ENCODE peak calls at places on chromosomes 4 and X, in ten cellular contexts. One of them, this sample, is unnamed.

GRCh38 chr4:30443289-30443688 is 276.9 kb upstream of the PCDH7 start:
- DNase-seq in HCT116: no peak
- DNase-seq in prostate gland: no peak
- DNase-seq in uterus: no peak
- DNase-seq in thyroid gland: no peak
- DNase-seq in heart left ventricle: no peak
- DNase-seq in Peyer's patch: no peak
- DNase-seq in GM12878: no peak
- DNase-seq in breast epithelium: no peak
- DNase-seq in A549: no peak
- DNase-seq in this sample: no peak

GRCh38 chrX:101265869-101266428 is 25.2 kb downstream of the TAF7L start:
- DNase-seq in HCT116: no peak
- DNase-seq in prostate gland: no peak
- DNase-seq in uterus: no peak
- DNase-seq in thyroid gland: no peak
- DNase-seq in heart left ventricle: no peak
- DNase-seq in Peyer's patch: no peak
- DNase-seq in GM12878: no peak
- DNase-seq in breast epithelium: no peak
- DNase-seq in A549: no peak
- DNase-seq in this sample: no peak

GRCh38 chr4:68861057-68861456 is 45.3 kb downstream of the UGT2B10 start:
- DNase-seq in HCT116: no peak
- DNase-seq in prostate gland: no peak
- DNase-seq in uterus: no peak
- DNase-seq in thyroid gland: no peak
- DNase-seq in heart left ventricle: no peak
- DNase-seq in Peyer's patch: no peak
- DNase-seq in GM12878: no peak
- DNase-seq in breast epithelium: no peak
- DNase-seq in A549: no peak
- DNase-seq in this sample: no peak

GRCh38 chrX:97310373-97310772 is 426.7 kb downstream of the RPA4 start:
- DNase-seq in HCT116: no peak
- DNase-seq in prostate gland: no peak
- DNase-seq in uterus: no peak
- DNase-seq in thyroid gland: no peak
- DNase-seq in heart left ventricle: no peak
- DNase-seq in Peyer's patch: no peak
- DNase-seq in GM12878: no peak
- DNase-seq in breast epithelium: no peak
- DNase-seq in A549: no peak
- DNase-seq in this sample: no peak

GRCh38 chrX:40267334-40268118 is 169.8 kb upstream of the BCOR start:
- DNase-seq in HCT116: no peak
- DNase-seq in prostate gland: no peak
- DNase-seq in uterus: no peak
- DNase-seq in thyroid gland: no peak
- DNase-seq in heart left ventricle: no peak
- DNase-seq in Peyer's patch: no peak
- DNase-seq in GM12878: peak; percentile 19
- DNase-seq in breast epithelium: no peak
- DNase-seq in A549: no peak
- DNase-seq in this sample: no peak

GRCh38 chr4:38099908-38100407 is 139.8 kb downstream of the PTTG2 start:
- DNase-seq in HCT116: no peak
- DNase-seq in prostate gland: no peak
- DNase-seq in uterus: no peak
- DNase-seq in thyroid gland: no peak
- DNase-seq in heart left ventricle: no peak
- DNase-seq in Peyer's patch: no peak
- DNase-seq in GM12878: no peak
- DNase-seq in breast epithelium: no peak
- DNase-seq in A549: no peak
- DNase-seq in this sample: no peak

GRCh38 chrX:154056739-154057367 is 37.2 kb upstream of the IRAK1 start:
- DNase-seq in HCT116: no peak
- DNase-seq in prostate gland: peak; percentile 22
- DNase-seq in uterus: no peak
- DNase-seq in thyroid gland: no peak
- DNase-seq in heart left ventricle: no peak
- DNase-seq in Peyer's patch: peak; percentile 53
- DNase-seq in GM12878: no peak
- DNase-seq in breast epithelium: peak; percentile 26
- DNase-seq in A549: no peak
- DNase-seq in this sample: peak; percentile 56

GRCh38 chrX:105273326-105273725 is 52.8 kb upstream of the TEX13A start:
- DNase-seq in HCT116: no peak
- DNase-seq in prostate gland: no peak
- DNase-seq in uterus: no peak
- DNase-seq in thyroid gland: no peak
- DNase-seq in heart left ventricle: no peak
- DNase-seq in Peyer's patch: no peak
- DNase-seq in GM12878: no peak
- DNase-seq in breast epithelium: no peak
- DNase-seq in A549: no peak
- DNase-seq in this sample: no peak

GRCh38 chr4:165079476-165079875 is 25.8 kb downstream of the TRIM75 start:
- DNase-seq in HCT116: no peak
- DNase-seq in prostate gland: peak; percentile 60
- DNase-seq in uterus: no peak
- DNase-seq in thyroid gland: peak; percentile 83
- DNase-seq in heart left ventricle: peak; percentile 29
- DNase-seq in Peyer's patch: peak; percentile 50
- DNase-seq in GM12878: no peak
- DNase-seq in breast epithelium: no peak
- DNase-seq in A549: no peak
- DNase-seq in this sample: peak; percentile 35

GRCh38 chr4:7872264-7872771 is 67.3 kb downstream of the AFAP1 start:
- DNase-seq in HCT116: no peak
- DNase-seq in prostate gland: peak; percentile 78
- DNase-seq in uterus: peak; percentile 39
- DNase-seq in thyroid gland: peak; percentile 61
- DNase-seq in heart left ventricle: no peak
- DNase-seq in Peyer's patch: no peak
- DNase-seq in GM12878: no peak
- DNase-seq in breast epithelium: no peak
- DNase-seq in A549: no peak
- DNase-seq in this sample: peak; percentile 89

GRCh38 chr4:122873752-122874151 is 47.1 kb downstream of the FGF2 start:
- DNase-seq in HCT116: no peak
- DNase-seq in prostate gland: no peak
- DNase-seq in uterus: no peak
- DNase-seq in thyroid gland: no peak
- DNase-seq in heart left ventricle: no peak
- DNase-seq in Peyer's patch: no peak
- DNase-seq in GM12878: no peak
- DNase-seq in breast epithelium: no peak
- DNase-seq in A549: peak; percentile 51
- DNase-seq in this sample: no peak

GRCh38 chr4:185011408-185011807 is 6.9 kb upstream of the HELT start:
- DNase-seq in HCT116: peak; percentile 4
- DNase-seq in prostate gland: no peak
- DNase-seq in uterus: no peak
- DNase-seq in thyroid gland: no peak
- DNase-seq in heart left ventricle: no peak
- DNase-seq in Peyer's patch: no peak
- DNase-seq in GM12878: no peak
- DNase-seq in breast epithelium: no peak
- DNase-seq in A549: no peak
- DNase-seq in this sample: no peak

GRCh38 chrX:136250191-136251041 is 784 bp downstream of the MAP7D3 start:
- DNase-seq in HCT116: no peak
- DNase-seq in prostate gland: no peak
- DNase-seq in uterus: no peak
- DNase-seq in thyroid gland: no peak
- DNase-seq in heart left ventricle: peak; percentile 22
- DNase-seq in Peyer's patch: no peak
- DNase-seq in GM12878: no peak
- DNase-seq in breast epithelium: no peak
- DNase-seq in A549: peak; percentile 40
- DNase-seq in this sample: no peak
- H3K27ac ChIP-seq in HCT116: peak overlapping the region; percentile 60
- H3K27ac ChIP-seq in prostate gland: peak overlapping the region; percentile 51
- H3K27ac ChIP-seq in uterus: peak overlapping the region; percentile 75
- H3K27ac ChIP-seq in thyroid gland: peak overlapping the region; percentile 47
- H3K27ac ChIP-seq in heart left ventricle: peak overlapping the region; percentile 84
- H3K27ac ChIP-seq in Peyer's patch: peak overlapping the region; percentile 79
- H3K27ac ChIP-seq in GM12878: no peak overlapping the region
- H3K27ac ChIP-seq in breast epithelium: peak overlapping the region; percentile 64
- H3K27ac ChIP-seq in A549: peak overlapping the region; percentile 91
- H3K27ac ChIP-seq in this sample: no peak overlapping the region

GRCh38 chr4:186149872-186150271 is 41.5 kb upstream of the CYP4V2 start:
- DNase-seq in HCT116: no peak
- DNase-seq in prostate gland: no peak
- DNase-seq in uterus: peak; percentile 78
- DNase-seq in thyroid gland: peak; percentile 26
- DNase-seq in heart left ventricle: peak; percentile 60
- DNase-seq in Peyer's patch: no peak
- DNase-seq in GM12878: no peak
- DNase-seq in breast epithelium: no peak
- DNase-seq in A549: no peak
- DNase-seq in this sample: peak; percentile 47
- TF ChIP-seq POLR2A in HCT116: no peak
- TF ChIP-seq POLR2A in prostate gland: no peak
- TF ChIP-seq POLR2A in uterus: no peak
- TF ChIP-seq POLR2A in thyroid gland: no peak
- TF ChIP-seq POLR2A in heart left ventricle: no peak
- TF ChIP-seq POLR2A in Peyer's patch: no peak
- TF ChIP-seq POLR2A in GM12878: no peak
- TF ChIP-seq POLR2A in breast epithelium: no peak
- TF ChIP-seq POLR2A in A549: no peak
- TF ChIP-seq POLR2A in this sample: no peak

DNA sequence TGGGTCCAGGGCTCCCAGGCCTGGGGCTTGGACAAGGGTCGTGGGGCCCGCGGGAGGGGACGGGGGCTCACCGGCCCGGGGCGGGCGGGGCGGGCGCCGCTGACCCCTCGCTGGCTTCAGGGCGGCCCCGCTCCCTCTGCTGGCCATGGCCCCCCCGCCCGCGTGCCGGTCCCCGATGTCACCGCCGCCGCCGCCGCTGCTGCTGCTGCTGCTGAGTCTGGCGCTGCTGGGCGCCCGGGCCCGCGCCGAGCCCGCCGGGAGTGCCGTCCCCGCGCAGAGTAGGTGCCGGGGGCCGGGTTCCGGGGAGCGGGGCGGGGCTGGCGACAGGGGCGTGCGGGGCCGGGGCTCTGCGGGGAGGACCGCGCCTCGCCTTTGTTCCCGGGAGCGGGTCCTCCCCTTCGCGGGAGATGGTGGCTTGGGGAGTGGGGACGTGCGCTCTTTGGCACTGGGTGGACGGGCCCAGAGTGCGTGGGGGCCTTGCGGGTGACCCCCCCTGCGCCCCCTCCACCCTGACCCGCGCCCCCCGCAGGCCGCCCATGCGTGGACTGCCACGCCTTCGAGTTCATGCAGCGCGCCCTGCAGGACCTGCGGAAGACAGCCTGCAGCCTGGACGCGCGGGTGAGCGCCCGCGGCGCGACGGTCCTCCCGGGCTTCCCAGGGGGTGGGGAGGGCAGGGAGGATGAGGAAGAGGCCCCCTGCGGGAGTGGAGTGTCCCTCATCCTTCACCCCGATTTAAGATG is 16.8 kb upstream of the NAT8L start:
- DNase-seq in HCT116: no peak
- DNase-seq in prostate gland: no peak
- DNase-seq in uterus: no peak
- DNase-seq in thyroid gland: no peak
- DNase-seq in heart left ventricle: no peak
- DNase-seq in Peyer's patch: peak; percentile 58
- DNase-seq in GM12878: no peak
- DNase-seq in breast epithelium: no peak
- DNase-seq in A549: no peak
- DNase-seq in this sample: peak; percentile 30
- TF ChIP-seq CTCF in HCT116: no peak
- TF ChIP-seq CTCF in prostate gland: no peak
- TF ChIP-seq CTCF in uterus: no peak
- TF ChIP-seq CTCF in thyroid gland: no peak
- TF ChIP-seq CTCF in heart left ventricle: no peak
- TF ChIP-seq CTCF in Peyer's patch: no peak
- TF ChIP-seq CTCF in GM12878: no peak
- TF ChIP-seq CTCF in breast epithelium: no peak
- TF ChIP-seq CTCF in A549: no peak
- TF ChIP-seq CTCF in this sample: no peak

GRCh38 chr4:76531597-76531996 is 96.6 kb downstream of the SHROOM3 start:
- DNase-seq in HCT116: no peak
- DNase-seq in prostate gland: no peak
- DNase-seq in uterus: no peak
- DNase-seq in thyroid gland: no peak
- DNase-seq in heart left ventricle: no peak
- DNase-seq in Peyer's patch: no peak
- DNase-seq in GM12878: no peak
- DNase-seq in breast epithelium: no peak
- DNase-seq in A549: no peak
- DNase-seq in this sample: no peak

GRCh38 chr4:76523593-76523992 is 88.6 kb downstream of the SHROOM3 start:
- DNase-seq in HCT116: no peak
- DNase-seq in prostate gland: peak; percentile 20
- DNase-seq in uterus: no peak
- DNase-seq in thyroid gland: no peak
- DNase-seq in heart left ventricle: peak; percentile 28
- DNase-seq in Peyer's patch: no peak
- DNase-seq in GM12878: no peak
- DNase-seq in breast epithelium: no peak
- DNase-seq in A549: no peak
- DNase-seq in this sample: no peak

GRCh38 chr4:76527666-76528065 is 92.6 kb downstream of the SHROOM3 start:
- DNase-seq in HCT116: no peak
- DNase-seq in prostate gland: no peak
- DNase-seq in uterus: no peak
- DNase-seq in thyroid gland: no peak
- DNase-seq in heart left ventricle: no peak
- DNase-seq in Peyer's patch: no peak
- DNase-seq in GM12878: no peak
- DNase-seq in breast epithelium: peak; percentile 88
- DNase-seq in A549: no peak
- DNase-seq in this sample: no peak

GRCh38 chr4:76525751-76526150 is 90.7 kb downstream of the SHROOM3 start:
- DNase-seq in HCT116: no peak
- DNase-seq in prostate gland: no peak
- DNase-seq in uterus: no peak
- DNase-seq in thyroid gland: no peak
- DNase-seq in heart left ventricle: no peak
- DNase-seq in Peyer's patch: no peak
- DNase-seq in GM12878: no peak
- DNase-seq in breast epithelium: no peak
- DNase-seq in A549: no peak
- DNase-seq in this sample: no peak

DNA sequence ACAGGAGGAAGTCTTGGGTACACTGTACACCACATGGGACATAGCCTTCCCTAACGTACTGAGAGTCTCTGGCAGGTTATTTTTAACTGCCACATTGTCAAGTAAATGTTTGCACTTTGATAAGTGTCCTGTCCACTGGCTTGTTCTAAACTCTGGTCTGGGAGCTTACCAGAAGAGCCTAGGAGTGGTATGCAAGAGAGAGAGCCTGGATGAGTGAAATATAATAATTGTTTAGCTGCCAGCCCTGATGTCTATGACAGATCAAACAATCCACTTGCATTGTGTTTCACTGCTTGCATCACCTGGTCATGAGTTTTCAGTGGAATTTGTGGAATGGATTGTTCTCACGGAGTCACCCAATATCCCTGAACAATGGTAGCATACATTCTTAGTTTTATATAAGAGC is 91.6 kb downstream of the SHROOM3 start:
- DNase-seq in HCT116: no peak
- DNase-seq in prostate gland: peak; percentile 74
- DNase-seq in uterus: no peak
- DNase-seq in thyroid gland: no peak
- DNase-seq in heart left ventricle: no peak
- DNase-seq in Peyer's patch: no peak
- DNase-seq in GM12878: no peak
- DNase-seq in breast epithelium: peak; percentile 76
- DNase-seq in A549: no peak
- DNase-seq in this sample: peak; percentile 73
- H3K27ac ChIP-seq in HCT116: no peak overlapping the region
- H3K27ac ChIP-seq in prostate gland: peak overlapping the region; percentile 5
- H3K27ac ChIP-seq in uterus: no peak overlapping the region
- H3K27ac ChIP-seq in thyroid gland: no peak overlapping the region
- H3K27ac ChIP-seq in heart left ventricle: peak overlapping the region; percentile 43
- H3K27ac ChIP-seq in Peyer's patch: no peak overlapping the region
- H3K27ac ChIP-seq in GM12878: no peak overlapping the region
- H3K27ac ChIP-seq in breast epithelium: peak overlapping the region; percentile 87
- H3K27ac ChIP-seq in A549: peak overlapping the region; percentile 51
- H3K27ac ChIP-seq in this sample: peak overlapping the region; percentile 81

This sample was measured in body of pancreas.